ENCODE peak calls at places on chromosome 7, in ten cellular contexts. L is HL-60; S is AG10803; Y is spleen; A is fibroblast of lung; U is pancreas; O is aorta; C is CD4-positive, alpha-beta memory T cell; T is Peyer's patch; V is heart left ventricle. B is an unnamed sample.

GRCh38 chr7:33418251-33418701 is 288.9 kb downstream of the BBS9 start:
- DNase-seq in Y (no peak), O (no peak), S (peak), V (no peak), L (no peak), U (no peak), C (no peak), A (peak), T (no peak), B (peak)

GRCh38 chr7:121529003-121529402 is 132.9 kb upstream of the FAM3C start:
- DNase-seq in T (no peak), O (no peak), S (peak), A (no peak), V (no peak), L (no peak), U (no peak), C (no peak), Y (no peak), B (no peak)

GRCh38 chr7:50418086-50418515 is 32.0 kb downstream of the FIGNL1 start:
- DNase-seq in C (peak), A (peak), O (peak), Y (peak), T (peak), L (peak), V (peak), U (peak), S (peak), B (peak)

GRCh38 chr7:53420550-53420949 is 385.1 kb downstream of the POM121L12 start:
- DNase-seq in S (no peak), Y (no peak), L (no peak), C (no peak), T (no peak), V (no peak), A (no peak), O (no peak), U (no peak), B (no peak)

GRCh38 chr7:151058766-151059361 is 525 bp upstream of the SLC4A2 start:
- DNase-seq in U (no peak), Y (peak), L (no peak), O (no peak), C (no peak), T (no peak), V (no peak), A (peak), S (peak), B (no peak)

GRCh38 chr7:604038-604883 is 84.6 kb upstream of the PDGFA start:
- DNase-seq in T (peak), O (peak), S (no peak), L (peak), A (peak), U (peak), C (peak), V (peak), Y (peak), B (peak)

GRCh38 chr7:142383826-142384507 is 126.1 kb upstream of the PRSS58 start:
- DNase-seq in Y (no peak), U (no peak), A (peak), C (no peak), S (no peak), T (no peak), L (peak), O (no peak), V (no peak), B (no peak)

GRCh38 chr7:21142081-21142480 is 285.8 kb upstream of the SP4 start:
- DNase-seq in C (no peak), L (no peak), V (no peak), U (no peak), A (no peak), Y (no peak), T (no peak), O (no peak), S (no peak), B (no peak)

GRCh38 chr7:149718730-149719049 is 54.7 kb downstream of the ZNF467 start:
- DNase-seq in T (no peak), L (no peak), A (no peak), C (no peak), S (no peak), O (no peak), U (no peak), Y (no peak), V (no peak), B (no peak)

GRCh38 chr7:937851-938484 is 16.5 kb downstream of the ADAP1 start:
- DNase-seq in C (no peak), S (no peak), V (no peak), U (no peak), Y (peak), L (no peak), O (peak), T (no peak), A (no peak), B (no peak)

GRCh38 chr7:1331026-1331425 is 98.4 kb downstream of the UNCX start:
- DNase-seq in A (no peak), V (no peak), U (no peak), O (no peak), C (no peak), T (peak), L (no peak), Y (peak), S (no peak), B (no peak)

GRCh38 chr7:54981913-54982312 is 36.9 kb upstream of the EGFR start:
- DNase-seq in A (no peak), S (no peak), L (no peak), V (no peak), T (no peak), C (no peak), Y (no peak), O (no peak), U (no peak), B (no peak)

GRCh38 chr7:4931932-4932331 is 27.1 kb downstream of the MMD2 start:
- DNase-seq in A (no peak), Y (no peak), U (peak), S (no peak), O (no peak), L (no peak), T (no peak), C (no peak), V (no peak), B (no peak)

GRCh38 chr7:66283003-66283920 is 78.1 kb downstream of the TPST1 start:
- DNase-seq in V (no peak), A (peak), O (no peak), L (no peak), T (no peak), C (no peak), U (no peak), S (peak), Y (no peak), B (peak)

GRCh38 chr7:67450171-67450570 is 453.5 kb downstream of the TYW1 start:
- DNase-seq in L (no peak), Y (peak), C (no peak), U (no peak), T (no peak), S (no peak), A (no peak), O (no peak), V (no peak), B (no peak)
- H3K4me3 ChIP-seq in L (no peak), Y (no peak), C (no peak), U (no peak), T (no peak), S (no peak), A (no peak), O (no peak), V (no peak), B (no peak)

GRCh38 chr7:100127866-100128601 is 1.3 kb downstream of the MBLAC1 start:
- DNase-seq in C (no peak), U (no peak), S (no peak), T (peak), O (no peak), L (no peak), Y (no peak), A (no peak), V (no peak), B (no peak)

GRCh38 chr7:100126239-100126930 is 382 bp upstream of the MBLAC1 start:
- DNase-seq in A (no peak), V (no peak), U (no peak), C (no peak), Y (no peak), T (no peak), O (peak), S (no peak), L (peak), B (no peak)

GRCh38 chr7:100126931-100127865 is at the start of gene MBLAC1:
- DNase-seq in S (peak), A (peak), V (peak), U (peak), C (peak), L (peak), T (peak), Y (peak), O (peak), B (peak)

GRCh38 chr7:100130608-100131453 is 4.1 kb downstream of the MBLAC1 start:
- DNase-seq in L (no peak), A (peak), Y (peak), U (peak), C (peak), S (peak), O (peak), T (peak), V (peak), B (no peak)

DNA sequence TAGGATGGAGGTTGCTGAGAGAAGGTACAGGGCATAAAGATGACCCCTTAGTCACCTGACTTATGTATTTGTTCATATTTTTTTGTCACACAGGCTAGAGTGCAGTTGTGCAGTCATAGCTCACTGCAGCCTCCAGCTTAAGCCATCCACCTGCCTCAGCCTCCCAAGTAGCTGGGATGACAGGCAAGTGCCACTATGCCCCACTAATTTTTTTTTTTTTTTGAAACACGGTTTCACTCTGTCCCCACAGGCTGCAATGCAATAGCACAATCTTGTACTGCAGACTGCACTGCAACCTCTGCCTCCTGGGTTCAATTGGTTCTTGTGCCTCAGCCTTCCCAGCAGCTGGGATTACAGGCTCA is 1.8 kb downstream of the MBLAC1 start:
- DNase-seq in L (no peak), T (no peak), V (no peak), Y (no peak), U (no peak), A (no peak), S (no peak), C (no peak), O (no peak), B (no peak)
- H3K4me3 ChIP-seq in L (no peak), T (no peak), V (no peak), Y (no peak), U (no peak), A (no peak), S (no peak), C (no peak), O (no peak), B (no peak)

GRCh38 chr7:132576723-132577089 is 436 bp upstream of the PLXNA4 start:
- DNase-seq in S (no peak), O (no peak), Y (no peak), T (no peak), C (no peak), L (no peak), V (peak), A (no peak), U (no peak), B (no peak)

GRCh38 chr7:132575987-132576722 is at the start of gene PLXNA4:
- DNase-seq in Y (no peak), O (peak), C (no peak), A (peak), L (no peak), T (no peak), S (peak), V (peak), U (no peak), B (no peak)

GRCh38 chr7:132578050-132578370 is 1.7 kb upstream of the PLXNA4 start:
- DNase-seq in C (no peak), A (no peak), Y (no peak), S (no peak), O (no peak), L (no peak), T (no peak), U (no peak), V (no peak), B (no peak)

GRCh38 chr7:132578826-132579225 is 2.6 kb upstream of the PLXNA4 start:
- DNase-seq in U (no peak), V (no peak), A (no peak), L (no peak), S (no peak), C (no peak), T (no peak), Y (no peak), O (no peak), B (no peak)

DNA sequence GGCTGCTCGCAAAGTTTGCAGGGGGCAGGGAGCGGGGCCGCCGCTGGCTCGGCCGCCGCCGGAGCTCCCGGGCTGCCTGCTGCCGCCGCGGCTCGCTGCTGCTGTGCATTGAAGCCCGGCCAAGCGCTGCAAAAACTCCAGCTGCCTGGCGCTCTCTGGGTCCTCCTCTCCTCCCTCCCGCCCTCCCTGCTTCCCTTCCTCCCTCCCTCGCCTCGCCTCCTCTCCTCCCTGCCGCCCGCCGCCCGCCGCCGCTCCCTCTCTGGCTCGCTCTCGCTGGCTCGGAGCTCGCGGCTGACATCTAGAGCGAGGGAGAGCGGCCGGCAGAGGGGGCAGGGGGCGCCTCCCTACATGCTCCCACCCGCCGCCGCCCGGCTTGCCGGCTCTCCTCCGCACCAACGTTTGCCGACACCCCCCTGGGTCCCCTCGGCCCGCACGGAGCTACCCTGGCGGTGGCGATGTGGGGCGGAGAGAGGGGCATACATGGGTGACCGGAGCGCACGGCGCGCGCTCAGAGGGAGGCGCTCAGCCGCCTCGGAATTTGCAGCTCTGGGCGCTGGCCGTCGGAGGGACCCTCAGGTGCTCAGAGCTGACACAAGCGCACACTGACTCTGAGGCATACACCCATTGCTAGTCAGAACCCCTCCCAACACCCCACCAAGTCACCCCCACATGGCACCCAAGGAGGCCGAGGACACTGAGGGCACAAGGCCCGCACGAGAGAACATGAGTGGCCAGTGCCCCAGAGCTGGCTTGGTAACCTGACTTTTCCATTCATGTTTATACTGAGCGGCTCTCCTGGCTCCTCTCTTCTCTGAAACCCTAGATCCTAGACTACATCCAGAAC is 1.2 kb upstream of the PLXNA4 start:
- DNase-seq in Y (no peak), V (peak), L (no peak), S (peak), A (peak), T (peak), C (no peak), U (peak), O (peak), B (peak)
- H3K4me3 ChIP-seq in Y (peak), V (no peak), L (no peak), S (peak), A (peak), T (peak), C (no peak), U (no peak), O (peak), B (peak)

GRCh38 chr7:155806096-155806871 is 6.0 kb downstream of the SHH start:
- DNase-seq in O (peak), S (no peak), U (no peak), Y (peak), T (peak), A (no peak), C (peak), V (no peak), L (no peak), B (no peak)

GRCh38 chr7:155804431-155804831 is 7.8 kb downstream of the SHH start:
- DNase-seq in O (peak), S (no peak), C (peak), Y (peak), V (no peak), L (no peak), T (peak), U (no peak), A (no peak), B (no peak)

GRCh38 chr7:155803418-155804376 is 8.6 kb downstream of the SHH start:
- DNase-seq in Y (peak), C (peak), V (no peak), A (peak), U (no peak), O (peak), L (peak), S (no peak), T (peak), B (no peak)

GRCh38 chr7:155805826-155806095 is 6.5 kb downstream of the SHH start:
- DNase-seq in Y (peak), T (no peak), L (no peak), S (no peak), C (no peak), V (no peak), A (no peak), U (no peak), O (peak), B (no peak)

DNA sequence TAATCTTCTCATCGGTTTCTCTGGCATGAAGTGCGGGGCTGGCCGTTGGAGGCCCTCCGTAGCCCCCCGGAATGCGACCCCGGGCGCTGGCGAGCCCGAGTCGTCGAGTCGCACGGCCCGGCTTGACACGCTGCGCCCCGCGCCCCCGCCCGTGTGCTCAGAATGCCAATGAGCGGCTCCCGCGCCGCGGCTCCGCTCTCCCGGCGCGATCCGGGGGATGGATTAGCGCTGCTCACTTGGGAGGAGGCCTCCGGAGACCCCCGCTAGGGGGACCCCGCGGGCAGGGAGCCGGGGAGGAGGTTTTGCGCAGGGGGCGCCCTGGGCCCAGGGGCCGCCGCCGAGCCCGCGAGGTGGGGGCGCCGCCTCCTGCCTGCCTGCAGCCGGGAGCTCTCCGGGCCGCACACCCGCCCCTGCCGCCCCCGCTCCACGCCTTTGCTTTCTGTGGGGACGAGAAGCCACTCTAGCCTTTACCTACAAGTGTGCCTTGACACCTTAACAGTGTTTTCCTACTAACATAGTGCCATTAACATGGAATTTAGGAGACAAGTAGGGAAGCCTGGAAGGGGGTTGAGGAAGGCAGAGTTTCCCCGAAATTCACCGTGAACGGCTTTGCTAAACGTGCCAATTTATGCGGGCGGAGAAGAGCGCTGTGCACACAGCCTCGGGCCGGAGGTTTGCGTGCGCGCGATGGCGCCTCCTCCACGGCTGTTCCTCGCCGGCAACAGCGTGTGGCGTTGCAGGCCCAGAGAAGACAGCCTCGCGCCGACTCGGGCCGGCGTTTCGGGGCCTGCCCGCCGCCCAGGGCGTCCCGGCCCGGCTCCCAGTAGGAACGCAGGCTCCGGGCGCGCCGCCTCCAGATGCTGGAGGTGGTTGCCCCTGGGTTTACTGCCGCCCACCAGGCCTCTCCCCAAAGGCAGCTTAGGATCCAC is 7.1 kb downstream of the SHH start:
- DNase-seq in L (peak), V (no peak), T (peak), Y (peak), U (no peak), S (peak), O (peak), A (peak), C (peak), B (peak)
- H3K4me3 ChIP-seq in L (peak), V (peak), T (peak), Y (peak), U (no peak), S (peak), O (peak), A (peak), C (no peak), B (peak)

GRCh38 chr7:124722292-124722691 is 43.3 kb downstream of the GPR37 start:
- DNase-seq in L (no peak), O (no peak), Y (no peak), U (no peak), C (no peak), S (peak), A (peak), T (no peak), V (no peak), B (no peak)

GRCh38 chr7:124718032-124718766 is 47.4 kb downstream of the GPR37 start:
- DNase-seq in A (peak), S (no peak), V (no peak), T (no peak), Y (no peak), L (no peak), O (no peak), U (no peak), C (no peak), B (no peak)

GRCh38 chr7:124716894-124717293 is 48.7 kb downstream of the GPR37 start:
- DNase-seq in L (no peak), U (no peak), S (no peak), O (no peak), C (no peak), Y (no peak), V (no peak), A (no peak), T (no peak), B (no peak)

GRCh38 chr7:124723012-124723411 is 42.6 kb downstream of the GPR37 start:
- DNase-seq in Y (no peak), U (no peak), V (no peak), S (peak), L (no peak), C (no peak), T (no peak), O (no peak), A (peak), B (peak)

DNA sequence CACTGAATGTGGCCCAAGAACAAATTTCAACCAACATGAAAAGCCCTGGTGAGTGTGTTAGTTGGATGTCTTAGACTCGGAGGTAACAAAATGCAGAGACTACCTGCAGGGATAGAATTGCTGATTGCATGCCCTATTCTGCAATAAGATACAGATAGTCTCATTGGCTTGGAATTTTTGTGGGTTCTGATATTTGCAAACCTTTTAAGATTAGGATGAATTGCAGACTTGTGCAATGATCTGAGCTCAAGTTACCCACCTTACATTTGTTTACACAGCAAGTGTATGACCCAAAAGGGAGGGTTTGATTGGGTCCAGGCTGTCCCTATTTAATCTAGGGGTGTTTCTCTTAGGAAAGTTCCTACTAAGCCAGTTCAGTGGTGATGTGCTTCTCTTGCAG is 45.4 kb downstream of the GPR37 start:
- DNase-seq in S (no peak), L (no peak), T (no peak), O (no peak), U (no peak), Y (no peak), C (no peak), V (no peak), A (peak), B (peak)
- H3K4me3 ChIP-seq in S (no peak), L (no peak), T (no peak), O (no peak), U (no peak), Y (no peak), C (no peak), V (no peak), A (no peak), B (no peak)

DNA sequence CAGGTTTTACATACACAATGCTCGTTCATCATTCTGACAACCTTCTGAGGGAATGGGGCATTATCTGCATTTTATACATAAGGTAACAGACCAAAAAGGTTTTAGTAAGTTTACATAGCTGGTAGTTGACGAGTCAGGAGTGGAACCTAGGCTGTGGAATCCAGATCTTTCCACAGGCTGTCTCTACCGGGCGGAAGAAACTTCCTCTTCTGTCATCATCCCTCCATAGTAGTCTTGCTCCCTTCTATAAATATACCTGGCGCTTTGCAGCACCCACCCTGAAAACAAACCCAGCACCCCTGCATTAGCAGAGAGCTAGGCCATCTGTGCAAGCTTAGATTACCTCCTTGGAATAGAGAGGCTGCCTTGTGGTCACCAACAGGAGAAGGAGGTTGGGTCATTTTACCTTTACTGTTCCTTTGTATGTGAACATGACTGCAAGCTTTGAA is 1.3 kb downstream of the TSPAN13 start:
- DNase-seq in C (no peak), V (no peak), U (no peak), S (no peak), O (no peak), Y (no peak), L (no peak), A (peak), T (no peak), B (no peak)
- H3K4me3 ChIP-seq in C (no peak), V (peak), U (peak), S (peak), O (no peak), Y (peak), L (no peak), A (peak), T (peak), B (peak)

B was measured in astrocyte of the cerebellum.